ENCODE peak calls at places on chromosome X, in five cellular contexts. R, L, P, D and K are unnamed samples.

GRCh38 chrX:38799995-38800394 is 1.3 kb upstream of the MID1IP1 start:
- DNase-seq in R (no peak), L (no peak), P (no peak), D (no peak), K (no peak)

GRCh38 chrX:105488731-105489130 is 268.2 kb upstream of the TEX13A start:
- DNase-seq in R (no peak), L (no peak), P (no peak), D (no peak), K (no peak)

GRCh38 chrX:155022587-155022986 is at the start of gene F8:
- DNase-seq in R (no peak), L (no peak), P (no peak), D (no peak), K (no peak)

GRCh38 chrX:71198066-71198465 is 25.0 kb upstream of the GJB1 start:
- DNase-seq in R (no peak), L (no peak), P (no peak), D (no peak), K (peak; percentile 15)

GRCh38 chrX:130171446-130172126 is at the start of gene RAB33A:
- DNase-seq in R (peak; percentile 44), L (no peak), P (peak; percentile 8), D (no peak), K (no peak)

GRCh38 chrX:1400731-1401471 is 9.0 kb upstream of the SLC25A6 start:
- DNase-seq in R (no peak), L (no peak), P (no peak), D (no peak), K (no peak)

GRCh38 chrX:132748909-132749308 is 209.5 kb downstream of the HS6ST2 start:
- DNase-seq in R (no peak), L (no peak), P (no peak), D (no peak), K (no peak)

GRCh38 chrX:43706786-43707185 is 50.7 kb downstream of the MAOA start:
- DNase-seq in R (no peak), L (no peak), P (no peak), D (no peak), K (no peak)

GRCh38 chrX:101462892-101463291 is 22.4 kb upstream of the ARMCX4 start:
- DNase-seq in R (no peak), L (peak; percentile 0), P (no peak), D (no peak), K (no peak)

GRCh38 chrX:139559383-139560042 is 29.0 kb downstream of the F9 start:
- DNase-seq in R (no peak), L (peak; percentile 20), P (no peak), D (no peak), K (peak; percentile 20)

GRCh38 chrX:42678133-42678532 is 99.8 kb downstream of the PPP1R2C start:
- DNase-seq in R (no peak), L (no peak), P (no peak), D (no peak), K (no peak)

GRCh38 chrX:19555236-19555635 is 39.9 kb upstream of the MAP3K15 start:
- DNase-seq in R (no peak), L (no peak), P (no peak), D (no peak), K (no peak)

GRCh38 chrX:75132672-75133071 is 23.4 kb downstream of the ABCB7 start:
- DNase-seq in R (no peak), L (no peak), P (no peak), D (no peak), K (no peak)

GRCh38 chrX:15471016-15471415 is 22.1 kb downstream of the PIR start:
- DNase-seq in R (peak; percentile 10), L (peak; percentile 14), P (peak; percentile 24), D (peak; percentile 38), K (peak; percentile 46)

GRCh38 chrX:13569479-13570244 is at the start of gene EGFL6:
- DNase-seq in R (no peak), L (no peak), P (no peak), D (no peak), K (no peak)

GRCh38 chrX:38941675-38942074 is 140.4 kb downstream of the MID1IP1 start:
- DNase-seq in R (no peak), L (no peak), P (no peak), D (no peak), K (no peak)

GRCh38 chrX:56572975-56573374 is 9.5 kb downstream of the UBQLN2 start:
- DNase-seq in R (no peak), L (no peak), P (no peak), D (no peak), K (no peak)

GRCh38 chrX:153029875-153030274 is 26.4 kb upstream of the PNMA3 start:
- DNase-seq in R (no peak), L (no peak), P (no peak), D (no peak), K (no peak)

GRCh38 chrX:17432158-17432557 is 57.2 kb downstream of the NHS start:
- DNase-seq in R (no peak), L (no peak), P (no peak), D (no peak), K (no peak)

GRCh38 chrX:134423606-134424005 is 36.4 kb upstream of the HPRT1 start:
- DNase-seq in R (no peak), L (no peak), P (no peak), D (no peak), K (no peak)

GRCh38 chrX:13506574-13506973 is 62.8 kb upstream of the EGFL6 start:
- DNase-seq in R (peak; percentile 9), L (peak; percentile 2), P (peak; percentile 30), D (peak; percentile 15), K (no peak)

GRCh38 chrX:39900788-39901170 is 197.0 kb downstream of the BCOR start:
- DNase-seq in R (no peak), L (no peak), P (no peak), D (no peak), K (no peak)

GRCh38 chrX:115535844-115536243 is 25.1 kb upstream of the PLS3 start:
- DNase-seq in R (no peak), L (no peak), P (no peak), D (no peak), K (no peak)

GRCh38 chrX:101399825-101400224 is 7.9 kb downstream of the GLA start:
- DNase-seq in R (no peak), L (no peak), P (no peak), D (no peak), K (no peak)

GRCh38 chrX:150869450-150869849 is 29.0 kb downstream of the CD99L2 start:
- DNase-seq in R (no peak), L (no peak), P (no peak), D (no peak), K (no peak)

GRCh38 chrX:54695816-54696487 is 102.1 kb downstream of the ITIH6 start:
- DNase-seq in R (no peak), L (no peak), P (no peak), D (no peak), K (peak; percentile 34)

GRCh38 chrX:132292753-132293152 is 73.5 kb upstream of the RAP2C start:
- DNase-seq in R (no peak), L (no peak), P (no peak), D (peak; percentile 5), K (peak; percentile 4)

GRCh38 chrX:53681661-53682060 is 4.9 kb downstream of the HUWE1 start:
- DNase-seq in R (no peak), L (no peak), P (no peak), D (no peak), K (no peak)

GRCh38 chrX:31136144-31136572 is 64.3 kb upstream of the FTHL17 start:
- DNase-seq in R (no peak), L (no peak), P (no peak), D (no peak), K (peak; percentile 8)

GRCh38 chrX:43882294-43882681 is at the start of gene MAOB:
- DNase-seq in R (no peak), L (no peak), P (no peak), D (peak; percentile 8), K (no peak)